ENCODE peak calls at places on chromosome 14, in seven cellular contexts. M is IMR-90, B is neuronal stem cell, P is H9, C is mesenchymal stem cell, O is H1, G is trophoblast cell. Q is an unnamed sample.

GRCh38 chr14:54046250-54046649 is 89.6 kb upstream of the BMP4 start:
- DNase-seq in B (no peak), P (no peak), O (no peak), C (no peak), M (no peak), G (no peak), Q (no peak)

GRCh38 chr14:90555126-90556049 is 158.6 kb downstream of the CALM1 start:
- DNase-seq in P (no peak), C (no peak), B (no peak), M (no peak), G (no peak), O (no peak), Q (no peak)

GRCh38 chr14:70741482-70741881 is 67.8 kb downstream of the MAP3K9 start:
- DNase-seq in P (no peak), O (no peak), M (no peak), G (no peak), B (no peak), C (no peak), Q (no peak)

GRCh38 chr14:56118611-56119181 is 485 bp downstream of the PELI2 start:
- DNase-seq in P (no peak), B (no peak), M (no peak), C (no peak), G (no peak), O (no peak), Q (no peak)

GRCh38 chr14:88901199-88901588 is 76.7 kb downstream of the TTC8 start:
- DNase-seq in O (no peak), C (no peak), M (no peak), G (no peak), P (no peak), B (no peak), Q (no peak)

GRCh38 chr14:47596232-47596631 is 79.2 kb downstream of the MDGA2 start:
- DNase-seq in O (no peak), G (no peak), P (no peak), B (no peak), C (no peak), M (no peak), Q (no peak)

GRCh38 chr14:89270439-89271227 is 146.4 kb downstream of the FOXN3 start:
- DNase-seq in O (no peak), B (no peak), P (no peak), M (no peak), G (no peak), C (no peak), Q (peak)

GRCh38 chr14:60161176-60162107 is 3.8 kb downstream of the DHRS7 start:
- DNase-seq in P (peak), M (peak), O (no peak), B (no peak), C (peak), G (no peak), Q (no peak)

GRCh38 chr14:81382517-81383225 is 17.5 kb downstream of the STON2 start:
- DNase-seq in C (no peak), P (no peak), M (no peak), B (no peak), O (no peak), G (no peak), Q (no peak)

GRCh38 chr14:99361596-99362220 is 89.7 kb upstream of the BCL11B start:
- DNase-seq in C (no peak), P (no peak), G (peak), O (no peak), M (no peak), B (no peak), Q (peak)

GRCh38 chr14:75968461-75968860 is 13.3 kb downstream of the TGFB3 start:
- DNase-seq in B (no peak), G (no peak), P (no peak), O (no peak), M (no peak), C (peak), Q (no peak)

GRCh38 chr14:95319312-95320075 is at the start of gene CLMN:
- DNase-seq in M (peak), O (no peak), B (peak), G (peak), P (peak), C (peak), Q (peak)
- H3K9ac ChIP-seq in M (no peak), O (no peak), B (peak), G (no peak), P (no peak), C (peak), Q (peak)

GRCh38 chr14:97603201-97603600 is 806.0 kb downstream of the VRK1 start:
- DNase-seq in P (no peak), M (no peak), G (no peak), O (no peak), B (no peak), C (no peak), Q (no peak)
- H4K8ac ChIP-seq in P (no peak), M (no peak), G (no peak), O (no peak), B (no peak), C (no peak), Q (no peak)

GRCh38 chr14:102188187-102188586 is 48.5 kb downstream of the WDR20 start:
- DNase-seq in P (no peak), C (no peak), M (no peak), O (no peak), G (no peak), B (no peak), Q (no peak)

GRCh38 chr14:102189858-102190257 is 50.2 kb downstream of the WDR20 start:
- DNase-seq in M (no peak), O (no peak), B (no peak), P (no peak), C (no peak), G (no peak), Q (peak)

GRCh38 chr14:102187044-102187443 is 47.3 kb downstream of the WDR20 start:
- DNase-seq in G (peak), C (peak), B (no peak), P (no peak), O (no peak), M (peak), Q (no peak)

GRCh38 chr14:102185360-102185759 is 45.7 kb downstream of the WDR20 start:
- DNase-seq in M (no peak), O (no peak), G (peak), B (no peak), C (no peak), P (no peak), Q (no peak)

GRCh38 chr14:102187583-102188001 is 47.9 kb downstream of the WDR20 start:
- DNase-seq in G (no peak), B (no peak), O (no peak), P (no peak), M (no peak), C (no peak), Q (no peak)
- H3K9ac ChIP-seq in G (peak), B (no peak), O (no peak), P (no peak), M (no peak), C (peak), Q (no peak)

DNA sequence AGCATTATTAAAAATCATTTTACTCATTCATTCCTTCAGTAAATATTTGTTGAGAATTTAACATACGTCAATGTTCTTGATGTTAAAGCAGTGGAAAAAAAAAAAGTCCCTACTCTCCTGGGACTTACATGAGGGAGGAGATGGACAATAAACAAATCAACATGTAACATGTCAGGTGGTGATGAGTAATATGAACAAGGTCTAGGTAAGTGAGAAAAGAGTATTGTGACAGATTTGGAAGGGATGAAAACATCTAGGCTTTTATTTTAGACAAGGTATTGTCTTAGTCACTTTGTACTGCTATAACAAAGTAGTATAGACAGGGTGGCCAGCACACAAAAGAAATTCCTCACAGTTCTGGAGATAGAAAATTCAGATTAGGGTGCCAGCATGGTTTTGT is 167.2 kb downstream of the FSCB start:
- DNase-seq in C (no peak), O (no peak), M (no peak), B (no peak), G (peak), P (no peak), Q (no peak)
- H4K8ac ChIP-seq in C (no peak), O (no peak), M (no peak), B (no peak), G (no peak), P (no peak), Q (no peak)